ENCODE peak calls at places on chromosome 19, in eight cellular contexts. I is posterior cingulate gyrus; G is NCI-H2081; L is GM23248; A is stimulated activated effector memory CD8-positive, alpha-beta T cell treated with anti-CD3 and anti-CD28 coated beads, Interleukin-12 subunit alpha, Interleukin-12 subunit beta, amount 100 ng/mL, for 72 hours; W is stimulated activated CD8-positive, alpha-beta memory T cell treated with anti-CD3 and anti-CD28 coated beads, Interleukin-2, amount 100 ng/mL, for 48 hours; M is ecto neural progenitor cell; H is esophagus squamous epithelium. V is an unnamed sample.

GRCh38 chr19:38989066-38989605 is 13.6 kb upstream of the FBXO17 start:
- DNase-seq in I (no peak), G (no peak), L (peak), A (no peak), W (no peak), M (peak), H (no peak), V (no peak)

GRCh38 chr19:5036733-5037681 is 68.1 kb downstream of the KDM4B start:
- DNase-seq in I (peak), G (peak), L (peak), A (no peak), W (no peak), M (no peak), H (no peak), V (no peak)

GRCh38 chr19:41641879-41642485 is 15.1 kb upstream of the CEACAM4 start:
- DNase-seq in I (peak), G (peak), L (peak), A (peak), W (peak), M (peak), H (no peak), V (peak)

GRCh38 chr19:41893899-41894298 is 10.9 kb downstream of the ARHGEF1 start:
- DNase-seq in I (no peak), G (no peak), L (peak), A (no peak), W (no peak), M (no peak), H (no peak), V (no peak)

GRCh38 chr19:49161987-49162386 is 4.4 kb downstream of the TRPM4 start:
- DNase-seq in I (no peak), G (no peak), L (peak), A (no peak), W (no peak), M (no peak), H (no peak), V (no peak)

GRCh38 chr19:11138659-11139526 is 16.7 kb downstream of the SPC24 start:
- DNase-seq in I (peak), G (peak), L (peak), A (no peak), W (no peak), M (peak), H (no peak), V (no peak)

GRCh38 chr19:12222980-12223630 is 60.2 kb downstream of the ZNF136 start:
- DNase-seq in I (no peak), G (no peak), L (no peak), A (no peak), W (no peak), M (no peak), H (no peak), V (no peak)

GRCh38 chr19:53958168-53958571 is 4.6 kb upstream of the CACNG8 start:
- DNase-seq in I (peak), G (no peak), L (no peak), A (no peak), W (no peak), M (no peak), H (no peak), V (no peak)

GRCh38 chr19:48246101-48246500 is 9.6 kb downstream of the CARD8 start:
- DNase-seq in I (no peak), G (no peak), L (no peak), A (no peak), W (no peak), M (no peak), H (no peak), V (no peak)

GRCh38 chr19:14107581-14108461 is 9.7 kb downstream of the PRKACA start:
- DNase-seq in I (no peak), G (no peak), L (peak), A (no peak), W (no peak), M (no peak), H (no peak), V (no peak)

GRCh38 chr19:3053780-3054179 is 8.5 kb downstream of the TLE5 start:
- DNase-seq in I (no peak), G (no peak), L (no peak), A (no peak), W (no peak), M (no peak), H (no peak), V (no peak)

GRCh38 chr19:41922585-41922984 is 5.7 kb downstream of the ERFL start:
- DNase-seq in I (no peak), G (no peak), L (no peak), A (no peak), W (no peak), M (no peak), H (no peak), V (no peak)

GRCh38 chr19:3105641-3106508 is 11.7 kb downstream of the GNA11 start:
- DNase-seq in I (no peak), G (no peak), L (no peak), A (no peak), W (no peak), M (no peak), H (no peak), V (no peak)

GRCh38 chr19:4371209-4371897 is 28.0 kb downstream of the MPND start:
- DNase-seq in I (no peak), G (no peak), L (no peak), A (no peak), W (no peak), M (no peak), H (no peak), V (no peak)

GRCh38 chr19:50909240-50910070 is 1.7 kb downstream of the KLK4 start:
- DNase-seq in I (no peak), G (peak), L (peak), A (no peak), W (peak), M (peak), H (no peak), V (peak)

GRCh38 chr19:41452584-41453275 is 9.8 kb downstream of the ERICH4 start:
- DNase-seq in I (no peak), G (no peak), L (no peak), A (no peak), W (no peak), M (no peak), H (no peak), V (no peak)

V was measured in GM12892.